ENCODE peak calls at places on chromosome 13, in four cellular contexts. One of them, this sample, is unnamed.

GRCh38 chr13:44747179-44747578 is 171.0 kb upstream of the TSC22D1 start:
- DNase-seq in ELR: no peak
- DNase-seq in mesenchymal stem cell: no peak
- DNase-seq in T-helper 2 cell: no peak
- DNase-seq in this sample: no peak

GRCh38 chr13:40440990-40441820 is 225.2 kb downstream of the FOXO1 start:
- DNase-seq in ELR: no peak
- DNase-seq in mesenchymal stem cell: no peak
- DNase-seq in T-helper 2 cell: no peak
- DNase-seq in this sample: no peak

GRCh38 chr13:94674609-94675348 is 37.6 kb downstream of the SOX21 start:
- DNase-seq in ELR: peak
- DNase-seq in mesenchymal stem cell: peak
- DNase-seq in T-helper 2 cell: no peak
- DNase-seq in this sample: no peak

GRCh38 chr13:100156786-100157185 is 67.9 kb downstream of the PCCA start:
- DNase-seq in ELR: peak
- DNase-seq in mesenchymal stem cell: no peak
- DNase-seq in T-helper 2 cell: no peak
- DNase-seq in this sample: no peak

GRCh38 chr13:44389856-44390255 is 16.2 kb downstream of the SERP2 start:
- DNase-seq in ELR: no peak
- DNase-seq in mesenchymal stem cell: no peak
- DNase-seq in T-helper 2 cell: no peak
- DNase-seq in this sample: no peak

GRCh38 chr13:30143671-30144400 is 163.5 kb downstream of the KATNAL1 start:
- DNase-seq in ELR: peak
- DNase-seq in mesenchymal stem cell: peak
- DNase-seq in T-helper 2 cell: no peak
- DNase-seq in this sample: no peak

GRCh38 chr13:76000131-76000530 is 364.0 kb downstream of the LMO7 start:
- DNase-seq in ELR: no peak
- DNase-seq in mesenchymal stem cell: no peak
- DNase-seq in T-helper 2 cell: no peak
- DNase-seq in this sample: no peak

GRCh38 chr13:87147076-87147475 is 524.1 kb upstream of the SLITRK5 start:
- DNase-seq in ELR: peak
- DNase-seq in mesenchymal stem cell: peak
- DNase-seq in T-helper 2 cell: no peak
- DNase-seq in this sample: no peak

GRCh38 chr13:99103536-99103935 is 97.1 kb upstream of the UBAC2 start:
- DNase-seq in ELR: no peak
- DNase-seq in mesenchymal stem cell: no peak
- DNase-seq in T-helper 2 cell: no peak
- DNase-seq in this sample: no peak

GRCh38 chr13:110629735-110630134 is 14.4 kb downstream of the NAXD start:
- DNase-seq in ELR: no peak
- DNase-seq in mesenchymal stem cell: no peak
- DNase-seq in T-helper 2 cell: peak
- DNase-seq in this sample: no peak

GRCh38 chr13:34847751-34848150 is 94.3 kb upstream of the NBEA start:
- DNase-seq in ELR: no peak
- DNase-seq in mesenchymal stem cell: no peak
- DNase-seq in T-helper 2 cell: no peak
- DNase-seq in this sample: no peak

GRCh38 chr13:97883356-97883755 is 70.1 kb upstream of the IPO5 start:
- DNase-seq in ELR: no peak
- DNase-seq in mesenchymal stem cell: no peak
- DNase-seq in T-helper 2 cell: no peak
- DNase-seq in this sample: no peak

GRCh38 chr13:98664047-98664446 is 87.1 kb upstream of the STK24 start:
- DNase-seq in ELR: peak
- DNase-seq in mesenchymal stem cell: peak
- DNase-seq in T-helper 2 cell: no peak
- DNase-seq in this sample: no peak

GRCh38 chr13:113952151-113952982 is 21.5 kb downstream of the C13orf46 start:
- DNase-seq in ELR: no peak
- DNase-seq in mesenchymal stem cell: no peak
- DNase-seq in T-helper 2 cell: no peak
- DNase-seq in this sample: no peak

GRCh38 chr13:63190742-63191141 is 1775.1 kb upstream of the PCDH20 start:
- DNase-seq in ELR: peak
- DNase-seq in mesenchymal stem cell: peak
- DNase-seq in T-helper 2 cell: no peak
- DNase-seq in this sample: no peak

GRCh38 chr13:109436055-109436622 is 350.2 kb downstream of the IRS2 start:
- DNase-seq in ELR: no peak
- DNase-seq in mesenchymal stem cell: no peak
- DNase-seq in T-helper 2 cell: no peak
- DNase-seq in this sample: no peak

This sample was measured in HFF-Myc.